ENCODE peak calls at places on chromosome 14, in four cellular contexts. B, U, E and N are unnamed samples.

GRCh38 chr14:37569729-37570128 is 25.3 kb downstream of the FOXA1 start:
- DNase-seq in B (no peak), U (no peak), E (no peak), N (no peak)

GRCh38 chr14:32469388-32470160 is 140.5 kb downstream of the AKAP6 start:
- DNase-seq in B (no peak), U (no peak), E (no peak), N (no peak)

GRCh38 chr14:66650491-66650911 is 142.6 kb downstream of the GPHN start:
- DNase-seq in B (no peak), U (no peak), E (no peak), N (no peak)

GRCh38 chr14:95394297-95394891 is 74.7 kb upstream of the CLMN start:
- DNase-seq in B (no peak), U (no peak), E (no peak), N (no peak)

GRCh38 chr14:72796935-72797334 is 97.0 kb downstream of the DPF3 start:
- DNase-seq in B (no peak), U (no peak), E (no peak), N (no peak)

GRCh38 chr14:62117718-62118164 is 355.5 kb downstream of the SNAPC1 start:
- DNase-seq in B (no peak), U (no peak), E (no peak), N (no peak)

GRCh38 chr14:106556665-106557289 is 1030.4 kb downstream of the TMEM121 start:
- DNase-seq in B (peak), U (no peak), E (peak), N (no peak)

GRCh38 chr14:103450423-103450822 is 65.2 kb downstream of the MARK3 start:
- DNase-seq in B (no peak), U (no peak), E (no peak), N (no peak)

GRCh38 chr14:75134644-75135043 is 7.8 kb upstream of the NEK9 start:
- DNase-seq in B (no peak), U (no peak), E (no peak), N (no peak)

GRCh38 chr14:100815478-100816285 is 10.2 kb upstream of the MEG3 start:
- DNase-seq in B (no peak), U (no peak), E (peak), N (no peak)

GRCh38 chr14:98592611-98593170 is 679.3 kb downstream of the BCL11B start:
- DNase-seq in B (no peak), U (no peak), E (no peak), N (no peak)

GRCh38 chr14:76761198-76761848 is at the start of gene VASH1:
- DNase-seq in B (peak), U (peak), E (peak), N (peak)

GRCh38 chr14:30854492-30854891 is 19.9 kb upstream of the COCH start:
- DNase-seq in B (no peak), U (no peak), E (no peak), N (no peak)

GRCh38 chr14:20681348-20682126 is 2.8 kb upstream of the RNASE4 start:
- DNase-seq in B (no peak), U (peak), E (peak), N (peak)

GRCh38 chr14:94582851-94583250 is 1.6 kb downstream of the SERPINA5 start:
- DNase-seq in B (no peak), U (no peak), E (no peak), N (no peak)

GRCh38 chr14:39230416-39230815 is 3.3 kb upstream of the MIA2 start:
- DNase-seq in B (no peak), U (no peak), E (no peak), N (no peak)

GRCh38 chr14:96821501-96821900 is 24.3 kb downstream of the VRK1 start:
- DNase-seq in B (peak), U (no peak), E (no peak), N (no peak)

GRCh38 chr14:29458547-29458946 is 469.1 kb downstream of the PRKD1 start:
- DNase-seq in B (no peak), U (no peak), E (no peak), N (no peak)

GRCh38 chr14:24565766-24566165 is 10.3 kb downstream of the CTSG start:
- DNase-seq in B (no peak), U (no peak), E (no peak), N (no peak)

GRCh38 chr14:72907886-72908285 is 14.0 kb upstream of the DPF3 start:
- DNase-seq in B (no peak), U (no peak), E (no peak), N (no peak)

GRCh38 chr14:20886091-20886490 is 5.1 kb upstream of the RNASE3 start:
- DNase-seq in B (no peak), U (no peak), E (no peak), N (no peak)

GRCh38 chr14:29030970-29031369 is 264.4 kb downstream of the FOXG1 start:
- DNase-seq in B (no peak), U (no peak), E (no peak), N (no peak)

GRCh38 chr14:77761205-77761931 is 412 bp upstream of the SNW1 start:
- DNase-seq in B (no peak), U (peak), E (no peak), N (peak)
- TF ChIP-seq CTCF in B (peak), U (peak), E (no peak), N (no peak)

GRCh38 chr14:89533761-89534160 is 116.7 kb upstream of the FOXN3 start:
- DNase-seq in B (no peak), U (no peak), E (no peak), N (no peak)

GRCh38 chr14:89540009-89540829 is 123.2 kb upstream of the FOXN3 start:
- DNase-seq in B (no peak), U (no peak), E (no peak), N (no peak)

GRCh38 chr14:89540830-89541470 is 123.9 kb upstream of the FOXN3 start:
- DNase-seq in B (no peak), U (no peak), E (no peak), N (no peak)

GRCh38 chr14:89534896-89535615 is 118.0 kb upstream of the FOXN3 start:
- DNase-seq in B (no peak), U (no peak), E (no peak), N (no peak)

GRCh38 chr14:89537911-89538310 is 120.9 kb upstream of the FOXN3 start:
- DNase-seq in B (no peak), U (no peak), E (no peak), N (no peak)
- TF ChIP-seq CTCF in B (no peak), U (no peak), E (no peak), N (peak)

GRCh38 chr14:55270832-55271571 is at the start of gene FBXO34:
- DNase-seq in B (peak), U (peak), E (peak), N (peak)

GRCh38 chr14:55267816-55268215 is 3.4 kb upstream of the FBXO34 start:
- DNase-seq in B (no peak), U (peak), E (no peak), N (no peak)

GRCh38 chr14:55265197-55265596 is 6.0 kb upstream of the FBXO34 start:
- DNase-seq in B (no peak), U (no peak), E (no peak), N (no peak)
- TF ChIP-seq CTCF in B (no peak), U (no peak), E (no peak), N (no peak)

GRCh38 chr14:92793709-92794546 is at the start of gene GOLGA5:
- DNase-seq in B (peak), U (peak), E (peak), N (peak)
- TF ChIP-seq CTCF in B (no peak), U (no peak), E (peak), N (no peak)

GRCh38 chr14:55843718-55844403 is 263.9 kb downstream of the KTN1 start:
- DNase-seq in B (no peak), U (no peak), E (no peak), N (no peak)
- TF ChIP-seq CTCF in B (no peak), U (no peak), E (peak), N (no peak)